ENCODE peak calls at places on chromosome 14, in nine cellular contexts. Q is tibial nerve; T is left cardiac atrium; W is activated naive CD4-positive, alpha-beta T cell; G is stimulated activated CD4-positive, alpha-beta T cell treated with anti-CD3 and anti-CD28 coated beads, Interleukin-2, amount 100 ng/mL, for 24 hours; R is H54; B is D341Med; A is skeletal muscle cell; M is nucleus accumbens. E is an unnamed sample.
A peak's percentile ranks its signal among the peaks of the same experiment; 100 is the strongest.

GRCh38 chr14:97916100-97916499 is 1118.9 kb downstream of the VRK1 start:
- DNase-seq in Q (no peak), T (no peak), W (no peak), G (no peak), R (no peak), B (no peak), A (no peak), M (no peak), E (no peak)

GRCh38 chr14:58272589-58273372 is 25.6 kb upstream of the ARID4A start:
- DNase-seq in Q (no peak), T (no peak), W (no peak), G (no peak), R (no peak), B (no peak), A (peak; percentile 0), M (no peak), E (no peak)

GRCh38 chr14:56294125-56294524 is 175.9 kb downstream of the PELI2 start:
- DNase-seq in Q (no peak), T (no peak), W (no peak), G (no peak), R (no peak), B (no peak), A (no peak), M (no peak), E (no peak)

GRCh38 chr14:104135904-104136471 is 2.4 kb upstream of the KIF26A start:
- DNase-seq in Q (no peak), T (peak; percentile 40), W (no peak), G (no peak), R (no peak), B (peak; percentile 83), A (no peak), M (no peak), E (no peak)

GRCh38 chr14:72675126-72675525 is 218.8 kb downstream of the DPF3 start:
- DNase-seq in Q (no peak), T (no peak), W (no peak), G (no peak), R (no peak), B (no peak), A (no peak), M (no peak), E (no peak)

GRCh38 chr14:22478670-22479069 is 110.4 kb downstream of the DAD1 start:
- DNase-seq in Q (peak; percentile 24), T (no peak), W (no peak), G (no peak), R (no peak), B (peak; percentile 31), A (peak; percentile 43), M (no peak), E (no peak)

GRCh38 chr14:73014105-73014504 is 12.8 kb downstream of the ZFYVE1 start:
- DNase-seq in Q (no peak), T (no peak), W (no peak), G (no peak), R (no peak), B (no peak), A (peak; percentile 4), M (no peak), E (no peak)

GRCh38 chr14:42994001-42994736 is 1387.5 kb downstream of the LRFN5 start:
- DNase-seq in Q (no peak), T (no peak), W (no peak), G (no peak), R (peak; percentile 30), B (no peak), A (peak; percentile 98), M (no peak), E (no peak)

GRCh38 chr14:49480053-49480452 is 106.1 kb downstream of the RPS29 start:
- DNase-seq in Q (no peak), T (no peak), W (no peak), G (no peak), R (no peak), B (no peak), A (no peak), M (no peak), E (no peak)

GRCh38 chr14:102508410-102508773 is 1.2 kb downstream of the ANKRD9 start:
- DNase-seq in Q (no peak), T (no peak), W (no peak), G (no peak), R (peak; percentile 84), B (no peak), A (no peak), M (no peak), E (no peak)

GRCh38 chr14:61221906-61222305 is 59.2 kb downstream of the TMEM30B start:
- DNase-seq in Q (no peak), T (no peak), W (no peak), G (no peak), R (no peak), B (no peak), A (no peak), M (no peak), E (no peak)

GRCh38 chr14:95143813-95144620 is 13.3 kb downstream of the DICER1 start:
- DNase-seq in Q (no peak), T (no peak), W (no peak), G (no peak), R (no peak), B (no peak), A (no peak), M (no peak), E (no peak)

GRCh38 chr14:83744901-83745300 is 1785.0 kb upstream of the FLRT2 start:
- DNase-seq in Q (no peak), T (no peak), W (no peak), G (no peak), R (no peak), B (no peak), A (no peak), M (no peak), E (no peak)

GRCh38 chr14:77375973-77376372 is 921 bp downstream of the TMED8 start:
- DNase-seq in Q (no peak), T (no peak), W (no peak), G (no peak), R (no peak), B (no peak), A (no peak), M (no peak), E (no peak)

GRCh38 chr14:36773136-36773540 is 111.5 kb downstream of the PAX9 start:
- DNase-seq in Q (no peak), T (no peak), W (no peak), G (no peak), R (no peak), B (no peak), A (no peak), M (no peak), E (no peak)

GRCh38 chr14:95482967-95483842 is 33.2 kb downstream of the SYNE3 start:
- DNase-seq in Q (peak; percentile 74), T (peak; percentile 89), W (no peak), G (no peak), R (peak; percentile 89), B (no peak), A (peak; percentile 84), M (no peak), E (no peak)

GRCh38 chr14:101116065-101116464 is 212.5 kb upstream of the RTL1 start:
- DNase-seq in Q (no peak), T (no peak), W (no peak), G (peak; percentile 7), R (no peak), B (peak; percentile 4), A (no peak), M (no peak), E (no peak)

GRCh38 chr14:68787235-68787727 is 5.6 kb downstream of the ZFP36L1 start:
- DNase-seq in Q (no peak), T (no peak), W (no peak), G (peak; percentile 35), R (no peak), B (peak; percentile 11), A (no peak), M (no peak), E (no peak)

GRCh38 chr14:68124885-68125731 is 305.5 kb downstream of the RAD51B start:
- DNase-seq in Q (no peak), T (no peak), W (no peak), G (no peak), R (peak; percentile 9), B (no peak), A (no peak), M (no peak), E (no peak)

GRCh38 chr14:104309657-104310369 is 171.4 kb downstream of the KIF26A start:
- DNase-seq in Q (no peak), T (peak; percentile 12), W (no peak), G (no peak), R (no peak), B (no peak), A (no peak), M (no peak), E (no peak)

GRCh38 chr14:85702937-85703336 is 173.0 kb downstream of the FLRT2 start:
- DNase-seq in Q (peak; percentile 36), T (no peak), W (no peak), G (no peak), R (no peak), B (no peak), A (no peak), M (no peak), E (no peak)

GRCh38 chr14:95026851-95027463 is 130.4 kb downstream of the DICER1 start:
- DNase-seq in Q (no peak), T (no peak), W (no peak), G (no peak), R (no peak), B (no peak), A (no peak), M (no peak), E (no peak)

GRCh38 chr14:100536721-100537700 is 50.2 kb downstream of the BEGAIN start:
- DNase-seq in Q (no peak), T (peak; percentile 20), W (no peak), G (peak; percentile 8), R (no peak), B (peak; percentile 16), A (no peak), M (no peak), E (no peak)

GRCh38 chr14:50801706-50802105 is 29.3 kb downstream of the NIN start:
- DNase-seq in Q (no peak), T (no peak), W (no peak), G (no peak), R (no peak), B (no peak), A (no peak), M (no peak), E (no peak)

GRCh38 chr14:55438066-55438683 is 2.2 kb downstream of the TBPL2 start:
- DNase-seq in Q (peak; percentile 25), T (no peak), W (no peak), G (no peak), R (no peak), B (peak; percentile 64), A (peak; percentile 23), M (no peak), E (no peak)

GRCh38 chr14:22561661-22562579 is 27.1 kb downstream of the DAD1 start:
- DNase-seq in Q (no peak), T (no peak), W (no peak), G (peak; percentile 72), R (no peak), B (no peak), A (no peak), M (no peak), E (no peak)

GRCh38 chr14:99809376-99809775 is 16.2 kb downstream of the EML1 start:
- DNase-seq in Q (no peak), T (peak; percentile 71), W (no peak), G (no peak), R (no peak), B (no peak), A (peak; percentile 33), M (peak; percentile 25), E (no peak)